ENCODE peak calls at places on chromosomes 11 and 22, in ten cellular contexts. B is fibroblast of lung; F is OCI-LY7; E is CD8-positive, alpha-beta T cell; U is prostate gland; P is astrocyte; Q is body of pancreas; D is brain microvascular endothelial cell; S is foreskin fibroblast; R is heart right ventricle. Y is an unnamed sample.
A peak's percentile ranks its signal among the peaks of the same experiment; 100 is the strongest.

GRCh38 chr11:110833033-110833484 is 120.8 kb upstream of the ARHGAP20 start:
- DNase-seq in B (peak; percentile 69), F (no peak), E (no peak), U (no peak), P (peak; percentile 88), Q (no peak), D (no peak), S (peak; percentile 29), R (no peak), Y (no peak)

GRCh38 chr22:43897751-43898261 is 6.0 kb upstream of the PNPLA5 start:
- DNase-seq in B (peak; percentile 67), F (no peak), E (no peak), U (no peak), P (peak; percentile 86), Q (no peak), D (peak; percentile 79), S (no peak), R (no peak), Y (no peak)

GRCh38 chr11:59544869-59545178 is 33.5 kb downstream of the OR4D9 start:
- DNase-seq in B (no peak), F (no peak), E (no peak), U (no peak), P (no peak), Q (no peak), D (no peak), S (no peak), R (no peak), Y (no peak)

GRCh38 chr11:35387341-35387982 is 31.9 kb downstream of the SLC1A2 start:
- DNase-seq in B (no peak), F (no peak), E (no peak), U (no peak), P (peak; percentile 8), Q (no peak), D (no peak), S (no peak), R (no peak), Y (no peak)

GRCh38 chr11:105520706-105521345 is 89.0 kb upstream of the GRIA4 start:
- DNase-seq in B (no peak), F (no peak), E (no peak), U (no peak), P (no peak), Q (no peak), D (no peak), S (no peak), R (no peak), Y (no peak)

GRCh38 chr11:84249344-84250135 is 963.4 kb upstream of the CCDC90B start:
- DNase-seq in B (peak; percentile 17), F (no peak), E (no peak), U (no peak), P (peak; percentile 48), Q (no peak), D (no peak), S (no peak), R (no peak), Y (no peak)

GRCh38 chr11:69300124-69301032 is 6.4 kb downstream of the MYEOV start:
- DNase-seq in B (no peak), F (no peak), E (no peak), U (no peak), P (no peak), Q (no peak), D (peak; percentile 70), S (peak; percentile 79), R (no peak), Y (no peak)

GRCh38 chr11:19844806-19845205 is 132.2 kb downstream of the NAV2 start:
- DNase-seq in B (no peak), F (no peak), E (no peak), U (no peak), P (no peak), Q (no peak), D (no peak), S (no peak), R (no peak), Y (no peak)

GRCh38 chr11:58893899-58894298 is 45.4 kb upstream of the GLYATL1 start:
- DNase-seq in B (no peak), F (no peak), E (no peak), U (no peak), P (no peak), Q (no peak), D (no peak), S (no peak), R (no peak), Y (no peak)

GRCh38 chr11:124114942-124115781 is at the start of gene VWA5A:
- DNase-seq in B (peak; percentile 89), F (peak; percentile 61), E (peak; percentile 75), U (peak; percentile 87), P (peak; percentile 84), Q (peak; percentile 90), D (peak; percentile 89), S (peak; percentile 68), R (peak; percentile 49), Y (peak; percentile 61)

GRCh38 chr11:124832571-124832970 is 32.4 kb upstream of the MSANTD2 start:
- DNase-seq in B (no peak), F (no peak), E (no peak), U (no peak), P (peak; percentile 34), Q (no peak), D (no peak), S (no peak), R (no peak), Y (no peak)

GRCh38 chr22:39496131-39496838 is 5.8 kb upstream of the MIEF1 start:
- DNase-seq in B (peak; percentile 60), F (peak; percentile 71), E (peak; percentile 54), U (peak; percentile 56), P (peak; percentile 27), Q (peak; percentile 89), D (peak; percentile 67), S (peak; percentile 52), R (peak; percentile 71), Y (no peak)

GRCh38 chr11:34632105-34632780 is 11.3 kb downstream of the EHF start:
- DNase-seq in B (no peak), F (no peak), E (no peak), U (peak; percentile 76), P (no peak), Q (peak; percentile 84), D (no peak), S (no peak), R (no peak), Y (peak; percentile 98)

GRCh38 chr11:99988105-99988907 is 698.8 kb upstream of the ARHGAP42 start:
- DNase-seq in B (no peak), F (no peak), E (no peak), U (no peak), P (no peak), Q (peak; percentile 7), D (peak; percentile 16), S (no peak), R (no peak), Y (no peak)

DNA sequence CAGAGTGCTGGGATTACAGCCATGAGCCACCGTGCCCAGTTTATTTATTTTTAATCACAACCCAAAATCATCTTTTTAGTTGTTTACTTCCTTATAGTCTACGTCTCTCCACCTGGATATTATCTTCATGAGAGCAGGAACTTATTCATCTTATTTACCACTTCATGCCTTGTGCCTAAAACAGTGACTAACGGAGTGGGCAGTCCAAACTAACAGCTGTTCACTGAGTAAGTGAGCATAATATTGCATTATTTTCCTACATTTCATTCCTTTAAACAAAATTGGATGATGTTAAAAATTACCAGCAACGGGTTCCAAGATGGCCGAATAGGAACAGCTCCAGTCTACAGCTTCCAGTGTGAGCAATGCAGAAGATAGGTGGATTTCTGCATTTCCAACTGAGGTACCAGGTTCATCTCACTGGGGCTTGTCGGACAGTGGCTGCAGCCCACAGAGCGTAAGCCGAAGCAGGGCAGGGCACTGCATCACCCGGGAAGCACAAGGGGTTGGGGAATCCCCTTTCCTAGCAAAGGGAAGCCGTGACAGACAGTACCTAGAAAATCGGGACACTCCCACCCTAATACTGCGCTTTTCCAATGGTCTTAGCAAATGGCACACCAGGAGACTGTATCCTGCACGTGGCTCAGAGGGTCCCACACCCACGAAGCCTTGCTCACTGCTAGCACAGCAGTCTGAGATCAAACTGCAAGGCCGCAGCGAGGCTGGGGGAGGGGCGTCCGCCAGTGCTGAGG is 14.1 kb downstream of the TMEM123 start:
- DNase-seq in B (no peak), F (no peak), E (peak; percentile 57), U (no peak), P (no peak), Q (no peak), D (peak; percentile 6), S (no peak), R (no peak), Y (no peak)
- H3K4me3 ChIP-seq in B (no peak overlapping the region), F (no peak overlapping the region), E (no peak overlapping the region), U (no peak overlapping the region), P (no peak overlapping the region), Q (no peak overlapping the region), D (no peak overlapping the region), S (no peak overlapping the region), R (no peak overlapping the region), Y (no peak overlapping the region)

GRCh38 chr22:21726650-21727049 is 8.9 kb downstream of the YPEL1 start:
- DNase-seq in B (no peak), F (peak; percentile 79), E (peak; percentile 43), U (no peak), P (no peak), Q (peak; percentile 42), D (no peak), S (no peak), R (no peak), Y (no peak)
- TF ChIP-seq CTCF in B (no peak), F (peak; percentile 73), E (peak; percentile 46), U (no peak), P (peak; percentile 16), Q (peak; percentile 65), D (peak; percentile 61), S (peak; percentile 28), R (no peak), Y (peak; percentile 33)

GRCh38 chr22:36280379-36280778 is 27.4 kb downstream of the APOL1 start:
- DNase-seq in B (no peak), F (no peak), E (no peak), U (no peak), P (no peak), Q (no peak), D (no peak), S (no peak), R (no peak), Y (no peak)

GRCh38 chr22:36279219-36279666 is 26.3 kb downstream of the APOL1 start:
- DNase-seq in B (peak; percentile 40), F (no peak), E (no peak), U (no peak), P (no peak), Q (no peak), D (no peak), S (no peak), R (no peak), Y (no peak)

GRCh38 chr22:36274547-36274946 is 21.6 kb downstream of the APOL1 start:
- DNase-seq in B (no peak), F (no peak), E (no peak), U (no peak), P (no peak), Q (no peak), D (no peak), S (no peak), R (no peak), Y (no peak)

GRCh38 chr22:36281726-36282077 is 28.8 kb downstream of the APOL1 start:
- DNase-seq in B (no peak), F (no peak), E (no peak), U (no peak), P (no peak), Q (no peak), D (no peak), S (no peak), R (no peak), Y (no peak)

GRCh38 chr22:36277482-36278291 is 24.8 kb downstream of the APOL1 start:
- DNase-seq in B (peak; percentile 65), F (peak; percentile 72), E (peak; percentile 64), U (peak; percentile 50), P (peak; percentile 35), Q (peak; percentile 67), D (no peak), S (no peak), R (peak; percentile 65), Y (no peak)
- H3K4me3 ChIP-seq in B (no peak overlapping the region), F (no peak overlapping the region), E (no peak overlapping the region), U (no peak overlapping the region), P (no peak overlapping the region), Q (no peak overlapping the region), D (no peak overlapping the region), S (no peak overlapping the region), R (no peak overlapping the region), Y (no peak overlapping the region)

GRCh38 chr11:10777806-10778205 is 26.8 kb downstream of the CTR9 start:
- DNase-seq in B (no peak), F (no peak), E (no peak), U (no peak), P (no peak), Q (no peak), D (no peak), S (no peak), R (no peak), Y (no peak)
- TF ChIP-seq CTCF in B (no peak), F (no peak), E (no peak), U (no peak), P (no peak), Q (no peak), D (no peak), S (no peak), R (no peak), Y (no peak)

Y was measured in LNCaP clone FGC.